ENCODE peak calls at places on chromosomes 16 and 17, in six cellular contexts. A is glutamatergic neuron; K is brain microvascular endothelial cell; H is CD4-positive, alpha-beta memory T cell; Z is T-helper 2 cell; C is hepatocyte. D is an unnamed sample.

GRCh38 chr17:27529230-27529796 is 73.1 kb downstream of the KSR1 start:
- DNase-seq in A (no peak), C (no peak), Z (no peak), H (no peak), K (no peak), D (no peak)

GRCh38 chr17:6304894-6305612 is 129.9 kb downstream of the AIPL1 start:
- DNase-seq in A (no peak), C (no peak), K (no peak), H (no peak), Z (no peak), D (no peak)

GRCh38 chr17:44004077-44004760 is at the start of gene NAGS:
- DNase-seq in Z (peak; percentile 35), H (no peak), K (no peak), A (peak; percentile 41), C (peak; percentile 62), D (no peak)

GRCh38 chr16:70568601-70569217 is 45.1 kb downstream of the SF3B3 start:
- DNase-seq in C (peak; percentile 36), H (no peak), A (no peak), Z (no peak), K (no peak), D (no peak)

GRCh38 chr16:14545346-14545884 is 84.6 kb downstream of the PARN start:
- DNase-seq in K (peak; percentile 27), C (peak; percentile 33), H (no peak), Z (no peak), A (no peak), D (no peak)

GRCh38 chr16:4347010-4347409 is 4.1 kb downstream of the PAM16 start:
- DNase-seq in H (no peak), K (no peak), A (no peak), Z (no peak), C (no peak), D (no peak)

GRCh38 chr17:2075336-2076056 is 20.6 kb downstream of the HIC1 start:
- DNase-seq in Z (no peak), A (no peak), C (peak; percentile 65), K (peak; percentile 37), H (no peak), D (no peak)

GRCh38 chr17:15883617-15884111 is 61.3 kb upstream of the ADORA2B start:
- DNase-seq in A (no peak), Z (no peak), K (peak; percentile 89), H (no peak), C (no peak), D (no peak)

GRCh38 chr16:53429221-53429943 is 4.9 kb upstream of the RBL2 start:
- DNase-seq in A (no peak), K (peak; percentile 63), Z (no peak), C (peak; percentile 48), H (no peak), D (no peak)

GRCh38 chr17:71899317-71899716 is 221.5 kb upstream of the SOX9 start:
- DNase-seq in A (no peak), C (no peak), K (peak; percentile 40), H (no peak), Z (no peak), D (no peak)